ENCODE peak calls at places on chromosomes 1 and 21, in ten cellular contexts. N, D, H, K, U, T, F, M, C and L are unnamed samples.

GRCh38 chr1:115069186-115069585 is 20.1 kb downstream of the TSPAN2 start:
- DNase-seq in K (no peak), H (peak), N (peak), U (no peak), F (peak), T (peak), D (peak), M (peak), C (no peak), L (no peak)

GRCh38 chr1:233299450-233299849 is 3.9 kb upstream of the PCNX2 start:
- DNase-seq in M (peak), D (no peak), N (no peak), F (no peak), K (no peak), U (no peak), H (no peak), C (no peak), T (no peak), L (no peak)

GRCh38 chr1:201274616-201275265 is 8.6 kb upstream of the PKP1 start:
- DNase-seq in K (no peak), C (no peak), F (no peak), D (no peak), T (no peak), H (no peak), N (no peak), U (no peak), M (peak), L (no peak)

GRCh38 chr1:68495968-68496679 is 758 bp downstream of the DEPDC1 start:
- DNase-seq in D (no peak), U (no peak), M (peak), H (no peak), C (no peak), T (peak), N (peak), F (no peak), K (no peak), L (peak)

GRCh38 chr1:214402583-214403216 is 121.7 kb downstream of the SMYD2 start:
- DNase-seq in C (no peak), N (no peak), T (no peak), M (peak), F (peak), K (peak), D (no peak), U (no peak), H (no peak), L (peak)

GRCh38 chr1:16009030-16009460 is 5.0 kb downstream of the SRARP start:
- DNase-seq in T (peak), F (peak), C (peak), M (peak), K (peak), U (peak), H (peak), D (peak), N (peak), L (peak)

GRCh38 chr1:33515607-33516006 is 43.2 kb downstream of the ZSCAN20 start:
- DNase-seq in N (no peak), U (no peak), H (no peak), D (no peak), K (no peak), F (no peak), T (no peak), C (no peak), M (no peak), L (no peak)

GRCh38 chr1:198350456-198350855 is 190.0 kb downstream of the ATP6V1G3 start:
- DNase-seq in D (no peak), H (no peak), M (no peak), N (no peak), K (no peak), U (no peak), T (no peak), F (no peak), C (no peak), L (no peak)

GRCh38 chr1:120176092-120176855 is at the start of gene SEC22B:
- DNase-seq in M (peak), N (peak), T (peak), F (peak), H (peak), C (peak), D (peak), U (peak), K (peak), L (peak)

GRCh38 chr1:94709891-94710581 is 110.1 kb upstream of the SLC44A3 start:
- DNase-seq in D (no peak), H (peak), U (no peak), C (no peak), T (peak), M (peak), N (peak), K (no peak), F (no peak), L (no peak)

GRCh38 chr1:53598956-53599355 is 139.8 kb downstream of the DMRTB1 start:
- DNase-seq in F (no peak), T (no peak), U (no peak), H (no peak), C (no peak), D (no peak), N (no peak), K (no peak), M (no peak), L (no peak)

GRCh38 chr1:231020139-231020601 is 19.9 kb downstream of the FAM89A start:
- DNase-seq in H (no peak), K (peak), M (peak), N (no peak), C (no peak), D (no peak), U (no peak), T (no peak), F (no peak), L (peak)

GRCh38 chr1:113940365-113941244 is 11.5 kb downstream of the HIPK1 start:
- DNase-seq in T (no peak), C (no peak), U (peak), N (no peak), M (no peak), D (no peak), H (no peak), F (no peak), K (no peak), L (peak)

GRCh38 chr21:37452222-37452621 is 85.6 kb downstream of the DYRK1A start:
- DNase-seq in H (peak), F (peak), T (peak), K (peak), M (no peak), C (no peak), U (no peak), N (peak), D (no peak), L (peak)

GRCh38 chr21:15121655-15122120 is 56.9 kb upstream of the NRIP1 start:
- DNase-seq in K (peak), C (no peak), T (peak), M (peak), H (peak), F (peak), U (no peak), D (no peak), N (peak), L (peak)

GRCh38 chr1:11211925-11212587 is 22.9 kb downstream of the ANGPTL7 start:
- DNase-seq in K (no peak), F (no peak), D (no peak), N (no peak), T (no peak), H (no peak), C (no peak), U (no peak), M (no peak), L (no peak)

GRCh38 chr1:169538998-169539871 is 47.0 kb downstream of the F5 start:
- DNase-seq in H (peak), M (peak), K (peak), T (peak), F (peak), N (peak), C (no peak), D (no peak), U (no peak), L (peak)

GRCh38 chr1:113860891-113861290 is 10.6 kb downstream of the PTPN22 start:
- DNase-seq in U (no peak), T (peak), M (peak), C (no peak), D (no peak), N (peak), K (peak), F (peak), H (peak), L (peak)

GRCh38 chr1:221162352-221162751 is 283.1 kb downstream of the HLX start:
- DNase-seq in U (no peak), F (peak), H (no peak), N (no peak), T (no peak), M (no peak), K (no peak), C (no peak), D (no peak), L (no peak)

GRCh38 chr1:203504400-203505250 is 10.7 kb downstream of the OPTC start:
- DNase-seq in D (peak), K (peak), T (peak), C (peak), F (peak), H (peak), M (peak), N (peak), U (peak), L (peak)

GRCh38 chr1:114330451-114330983 is 176.8 kb upstream of the SYT6 start:
- DNase-seq in H (no peak), D (no peak), N (no peak), T (no peak), K (no peak), M (no peak), U (peak), C (no peak), F (no peak), L (no peak)

GRCh38 chr1:183300828-183301227 is 114.8 kb downstream of the LAMC2 start:
- DNase-seq in F (no peak), M (no peak), H (no peak), D (no peak), C (no peak), K (no peak), T (no peak), N (no peak), U (no peak), L (no peak)

GRCh38 chr1:44587796-44588460 is 86.4 kb downstream of the TMEM53 start:
- DNase-seq in F (no peak), C (peak), K (no peak), D (no peak), U (peak), N (no peak), M (no peak), T (peak), H (no peak), L (no peak)

GRCh38 chr21:42187976-42188653 is 30.8 kb upstream of the ABCG1 start:
- DNase-seq in C (no peak), K (peak), F (peak), M (no peak), T (peak), U (peak), H (peak), N (no peak), D (no peak), L (peak)

GRCh38 chr1:15915991-15916390 is 59.9 kb downstream of the ZBTB17 start:
- DNase-seq in N (no peak), H (peak), D (no peak), M (peak), F (no peak), K (no peak), U (no peak), C (no peak), T (no peak), L (peak)

GRCh38 chr1:218367118-218367517 is 22.0 kb downstream of the TGFB2 start:
- DNase-seq in H (no peak), F (no peak), U (no peak), K (no peak), T (no peak), C (no peak), N (no peak), D (no peak), M (no peak), L (peak)

GRCh38 chr1:231106347-231106746 is 55.5 kb upstream of the TRIM67 start:
- DNase-seq in K (peak), F (peak), H (peak), N (no peak), U (no peak), M (peak), T (no peak), C (no peak), D (no peak), L (peak)

GRCh38 chr1:196660912-196661311 is 9.1 kb downstream of the CFH start:
- DNase-seq in C (no peak), K (peak), T (peak), F (peak), U (no peak), N (peak), H (peak), D (no peak), M (peak), L (peak)

GRCh38 chr21:34845521-34846213 is 176.9 kb downstream of the CLIC6 start:
- DNase-seq in C (no peak), U (peak), H (peak), N (peak), D (no peak), K (peak), M (peak), F (peak), T (peak), L (peak)

GRCh38 chr1:177547200-177547599 is 376.4 kb downstream of the BRINP2 start:
- DNase-seq in M (no peak), K (no peak), U (no peak), F (no peak), D (no peak), T (no peak), N (no peak), C (no peak), H (no peak), L (no peak)

GRCh38 chr1:32539584-32540571 is 651 bp downstream of the ZBTB8A start:
- DNase-seq in N (peak), K (peak), F (peak), U (peak), D (peak), T (peak), H (peak), M (peak), C (peak), L (peak)

GRCh38 chr1:89381617-89382016 is 17.8 kb downstream of the GBP6 start:
- DNase-seq in K (no peak), U (no peak), T (no peak), N (no peak), F (no peak), H (no peak), C (no peak), D (no peak), M (no peak), L (no peak)

GRCh38 chr1:237864338-237865244 is 26.1 kb downstream of the ZP4 start:
- DNase-seq in M (peak), K (peak), T (peak), N (peak), D (peak), U (peak), C (peak), H (peak), F (peak), L (peak)

GRCh38 chr21:36815284-36815683 is 116.4 kb downstream of the SIM2 start:
- DNase-seq in F (no peak), U (no peak), H (no peak), C (no peak), D (no peak), M (no peak), T (no peak), N (no peak), K (no peak), L (no peak)

DNA sequence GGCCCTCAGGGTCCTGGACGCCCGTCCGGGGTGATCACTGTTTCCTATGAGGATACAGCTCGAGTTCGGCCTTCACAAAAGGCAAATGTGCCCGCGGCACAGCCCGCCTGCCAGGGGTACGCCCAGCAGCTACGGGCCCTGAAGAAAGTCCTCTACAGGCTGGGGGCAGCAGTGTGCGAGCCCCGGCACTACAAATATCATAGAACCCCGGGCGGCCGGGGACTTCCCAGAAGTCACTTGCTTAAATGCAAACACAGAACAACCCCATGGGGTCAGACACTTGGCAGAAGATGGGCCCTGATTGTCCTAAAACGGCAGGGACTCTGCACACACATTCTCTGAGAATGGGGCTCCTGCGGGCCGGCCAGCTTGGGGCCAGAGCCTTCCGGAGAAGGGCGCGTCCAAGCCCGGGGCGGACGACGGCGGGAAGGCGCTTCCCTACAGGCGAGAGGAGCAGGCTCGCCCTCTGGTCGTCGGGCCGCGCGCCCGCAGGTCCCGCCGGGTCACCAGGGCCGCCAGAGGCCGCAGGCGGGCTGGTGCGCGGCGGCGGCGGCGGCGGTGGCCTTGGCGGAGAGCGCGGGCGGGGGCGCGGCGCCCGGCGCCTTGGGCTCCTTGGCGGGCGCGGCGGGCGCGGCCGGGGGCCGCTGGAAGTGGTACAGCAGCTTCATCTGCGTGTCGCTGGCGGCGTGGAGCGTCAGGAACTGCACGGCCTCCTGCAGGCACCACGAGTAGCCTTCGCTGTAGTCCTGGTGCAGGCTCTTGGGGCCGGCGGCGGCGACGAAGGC is 905 bp downstream of the HES5 start:
- DNase-seq in N (no peak), U (peak), D (no peak), F (no peak), T (no peak), M (no peak), C (no peak), K (no peak), H (peak), L (no peak)
- TF ChIP-seq CTCF in N (no peak), U (no peak), D (no peak), F (no peak), T (no peak), M (peak), C (peak), K (no peak), H (peak), L (peak)

DNA sequence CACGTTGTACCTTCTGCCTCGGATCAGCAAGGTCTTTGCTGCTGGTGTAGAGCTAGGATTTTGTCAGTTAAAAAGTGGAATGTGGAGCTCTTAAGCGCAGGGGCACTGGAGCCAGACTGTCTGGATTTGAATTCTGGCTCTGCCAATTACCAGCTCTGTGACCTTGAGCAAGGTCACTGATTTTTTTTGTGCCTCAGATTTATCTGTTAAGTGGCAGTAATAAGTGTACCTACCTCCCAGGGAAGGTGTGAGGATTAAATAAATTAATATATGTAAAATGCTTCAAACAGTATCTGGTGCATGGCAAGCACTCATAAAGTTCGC is 40.3 kb downstream of the UBE2U start:
- DNase-seq in D (no peak), N (no peak), M (no peak), F (no peak), T (no peak), K (no peak), U (no peak), H (no peak), C (no peak), L (no peak)
- H3K4me3 ChIP-seq in D (no peak), N (no peak), M (no peak), F (no peak), T (no peak), K (peak), U (no peak), H (no peak), C (no peak), L (no peak)

DNA sequence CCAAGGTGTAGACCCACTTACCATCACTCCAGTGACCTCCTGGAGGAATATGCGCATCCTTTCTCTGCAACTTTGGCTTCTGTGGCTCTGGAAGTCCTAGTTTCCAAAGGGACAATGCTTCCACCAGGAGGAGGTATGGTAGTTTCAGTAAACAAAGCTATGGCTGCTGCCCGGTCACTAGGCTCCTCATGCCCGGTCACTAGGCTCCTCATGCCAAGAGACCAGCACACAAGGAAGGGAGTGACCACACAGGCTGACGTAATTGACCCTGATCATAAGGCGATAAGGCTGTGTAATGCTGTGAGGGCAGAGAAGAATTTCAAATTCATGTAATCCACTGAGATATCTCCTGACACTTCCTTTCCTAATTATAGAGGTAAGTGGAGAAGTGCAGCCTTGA is 102.9 kb downstream of the DTL start:
- DNase-seq in K (peak), N (no peak), H (no peak), U (no peak), C (no peak), M (no peak), F (no peak), T (no peak), D (no peak), L (no peak)
- TF ChIP-seq CTCF in K (no peak), N (no peak), H (no peak), U (no peak), C (no peak), M (no peak), F (no peak), T (peak), D (no peak), L (no peak)

GRCh38 chr1:171939730-171940129 is 98.4 kb downstream of the DNM3 start:
- DNase-seq in F (no peak), D (no peak), N (no peak), M (no peak), C (no peak), H (no peak), K (no peak), U (no peak), T (no peak), L (no peak)

GRCh38 chr1:171940373-171940772 is 99.1 kb downstream of the DNM3 start:
- DNase-seq in H (no peak), D (no peak), F (peak), K (peak), C (no peak), T (no peak), U (no peak), N (no peak), M (no peak), L (peak)

GRCh38 chr1:171935086-171935485 is 93.8 kb downstream of the DNM3 start:
- DNase-seq in T (no peak), D (no peak), K (no peak), N (no peak), C (no peak), F (no peak), H (no peak), M (no peak), U (no peak), L (no peak)

GRCh38 chr1:171935664-171936063 is 94.4 kb downstream of the DNM3 start:
- DNase-seq in T (no peak), N (peak), H (no peak), C (no peak), K (no peak), U (no peak), D (no peak), F (no peak), M (no peak), L (no peak)

DNA sequence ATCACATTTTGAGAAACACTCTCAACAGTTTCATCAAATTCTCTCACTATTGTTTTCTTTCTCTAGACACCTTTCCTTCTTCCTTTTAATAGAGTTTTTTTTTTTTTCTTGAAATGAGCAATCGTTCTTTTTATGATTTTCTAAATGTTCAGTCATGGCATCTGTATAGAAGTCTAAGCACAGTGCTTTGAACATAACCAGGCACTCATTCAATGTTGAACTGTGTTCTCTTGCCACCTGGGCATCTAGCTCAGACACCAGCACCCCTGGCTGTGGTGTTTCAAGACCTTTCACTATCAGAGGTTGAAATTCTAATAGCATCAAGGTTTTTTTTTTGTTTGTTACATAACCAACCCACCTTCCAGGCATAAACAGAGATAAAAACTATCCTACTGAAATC is 96.6 kb downstream of the DNM3 start:
- DNase-seq in T (no peak), C (no peak), U (no peak), K (no peak), H (no peak), M (no peak), F (no peak), N (no peak), D (no peak), L (no peak)
- H3K4me3 ChIP-seq in T (no peak), C (no peak), U (no peak), K (no peak), H (no peak), M (no peak), F (no peak), N (no peak), D (no peak), L (no peak)